ENCODE peak calls at places on chromosomes 3 and 15, in ten cellular contexts. L, T, R, Z, I, K, J, O, D and M are unnamed samples.

GRCh38 chr3:171297951-171298350 is 162.3 kb downstream of the TNIK start:
- DNase-seq in D (no peak), T (no peak), L (no peak), R (no peak), K (no peak), I (no peak), Z (no peak), J (no peak), O (no peak), M (no peak)

GRCh38 chr15:53160092-53160704 is 370.1 kb upstream of the ONECUT1 start:
- DNase-seq in O (no peak), L (no peak), D (no peak), Z (no peak), J (no peak), K (no peak), R (no peak), I (no peak), T (no peak), M (peak; percentile 81)

GRCh38 chr3:42036483-42036823 is 54.7 kb upstream of the TRAK1 start:
- DNase-seq in O (no peak), L (peak; percentile 95), R (no peak), T (no peak), J (no peak), Z (no peak), K (peak; percentile 84), D (peak; percentile 89), I (no peak), M (peak; percentile 78)

GRCh38 chr3:184911570-184911969 is 99.6 kb downstream of the VPS8 start:
- DNase-seq in T (no peak), D (no peak), R (no peak), Z (no peak), J (peak; percentile 14), I (no peak), L (no peak), O (no peak), K (no peak), M (no peak)

GRCh38 chr15:50854594-50855490 is 53.6 kb upstream of the AP4E1 start:
- DNase-seq in J (no peak), R (peak; percentile 48), I (no peak), L (peak; percentile 41), Z (no peak), D (no peak), O (no peak), K (no peak), T (no peak), M (no peak)

GRCh38 chr3:151775314-151776258 is 38.3 kb upstream of the AADAC start:
- DNase-seq in R (no peak), T (no peak), I (no peak), K (no peak), J (no peak), O (no peak), D (no peak), L (no peak), Z (no peak), M (no peak)

GRCh38 chr3:108190346-108190745 is 31.9 kb downstream of the IFT57 start:
- DNase-seq in J (no peak), L (no peak), K (no peak), R (no peak), I (no peak), Z (no peak), O (no peak), T (no peak), D (no peak), M (no peak)

GRCh38 chr3:98657429-98657828 is 64.0 kb upstream of the CPOX start:
- DNase-seq in R (no peak), I (peak; percentile 30), Z (peak; percentile 14), T (peak; percentile 44), D (no peak), K (no peak), O (no peak), J (no peak), L (peak; percentile 30), M (no peak)

GRCh38 chr3:129611812-129612349 is 5.4 kb upstream of the PLXND1 start:
- DNase-seq in K (peak; percentile 56), J (no peak), L (peak; percentile 72), T (no peak), O (peak; percentile 63), I (no peak), R (no peak), D (peak; percentile 32), Z (no peak), M (no peak)

GRCh38 chr3:122730240-122730639 is 49.6 kb downstream of the PARP14 start:
- DNase-seq in I (no peak), D (no peak), T (no peak), L (no peak), K (no peak), Z (no peak), R (no peak), J (no peak), O (no peak), M (no peak)

GRCh38 chr3:191236635-191237034 is 37.6 kb downstream of the OSTN start:
- DNase-seq in I (no peak), O (no peak), T (no peak), L (peak; percentile 65), J (no peak), D (peak; percentile 5), Z (no peak), R (no peak), K (no peak), M (no peak)

GRCh38 chr3:66539466-66539989 is 38.7 kb upstream of the LRIG1 start:
- DNase-seq in J (no peak), D (no peak), O (no peak), L (no peak), Z (no peak), R (no peak), T (no peak), K (no peak), I (no peak), M (no peak)

GRCh38 chr3:141273700-141274410 is 42.2 kb downstream of the PXYLP1 start:
- DNase-seq in T (no peak), Z (no peak), O (no peak), D (no peak), K (peak; percentile 44), L (no peak), R (no peak), I (no peak), J (no peak), M (no peak)

GRCh38 chr3:176734146-176734545 is 463.1 kb downstream of the TBL1XR1 start:
- DNase-seq in O (no peak), Z (no peak), L (no peak), T (no peak), R (no peak), I (no peak), J (no peak), D (no peak), K (peak; percentile 5), M (no peak)

GRCh38 chr3:8629151-8630021 is 15.2 kb downstream of the SSUH2 start:
- DNase-seq in I (peak; percentile 67), L (peak; percentile 95), K (peak; percentile 95), O (peak; percentile 91), D (peak; percentile 92), J (peak; percentile 98), T (peak; percentile 70), Z (peak; percentile 24), R (peak; percentile 55), M (peak; percentile 91)

GRCh38 chr3:24472358-24472757 is 22.3 kb downstream of the THRB start:
- DNase-seq in O (no peak), R (no peak), T (no peak), K (no peak), L (no peak), Z (no peak), J (peak; percentile 40), I (no peak), D (no peak), M (no peak)

GRCh38 chr15:77867266-77868047 is 210.1 kb downstream of the TBC1D2B start:
- DNase-seq in R (no peak), K (no peak), O (peak; percentile 40), J (no peak), T (no peak), L (no peak), I (no peak), Z (no peak), D (no peak), M (no peak)

GRCh38 chr3:111903067-111903511 is 44.0 kb downstream of the PHLDB2 start:
- DNase-seq in I (no peak), K (peak; percentile 90), L (peak; percentile 94), T (no peak), R (no peak), Z (no peak), D (no peak), J (peak; percentile 78), O (no peak), M (no peak)

GRCh38 chr3:155766206-155766605 is 21.3 kb upstream of the PLCH1 start:
- DNase-seq in D (no peak), T (no peak), I (no peak), L (no peak), R (no peak), K (no peak), O (no peak), J (no peak), Z (no peak), M (no peak)

GRCh38 chr3:110933786-110934415 is 137.7 kb upstream of the NECTIN3 start:
- DNase-seq in D (no peak), Z (no peak), O (no peak), R (no peak), I (no peak), T (no peak), L (peak; percentile 55), K (no peak), J (no peak), M (no peak)

GRCh38 chr3:56825579-56826438 is 24.1 kb upstream of the ARHGEF3 start:
- DNase-seq in D (no peak), O (no peak), L (no peak), J (no peak), Z (no peak), R (no peak), T (no peak), K (no peak), I (no peak), M (no peak)